ENCODE peak calls at places on chromosomes 7 and 10, in six cellular contexts. One of them, this sample, is unnamed.
A peak's percentile ranks its signal among the peaks of the same experiment; 100 is the strongest.

GRCh38 chr7:11831727-11832495 is at the start of gene THSD7A:
- DNase-seq in CD4-positive, alpha-beta memory T cell: peak; percentile 4
- DNase-seq in left lung: peak; percentile 34
- DNase-seq in cardiac muscle cell: peak; percentile 72
- DNase-seq in naive thymus-derived CD4-positive, alpha-beta T cell: no peak
- DNase-seq in Caco-2: peak; percentile 31
- DNase-seq in this sample: no peak

GRCh38 chr10:78973901-78974408 is 94.8 kb upstream of the ZMIZ1 start:
- DNase-seq in Caco-2: no peak
- DNase-seq in cardiac muscle cell: peak; percentile 89
- DNase-seq in naive thymus-derived CD4-positive, alpha-beta T cell: peak; percentile 23
- DNase-seq in CD4-positive, alpha-beta memory T cell: peak; percentile 23
- DNase-seq in left lung: peak; percentile 83
- DNase-seq in this sample: peak; percentile 92

GRCh38 chr10:92242910-92243671 is 47.8 kb downstream of the CPEB3 start:
- DNase-seq in naive thymus-derived CD4-positive, alpha-beta T cell: peak; percentile 51
- DNase-seq in left lung: peak; percentile 70
- DNase-seq in cardiac muscle cell: peak; percentile 78
- DNase-seq in Caco-2: peak; percentile 52
- DNase-seq in CD4-positive, alpha-beta memory T cell: peak; percentile 39
- DNase-seq in this sample: peak; percentile 57

GRCh38 chr7:24981544-24981951 is 1.6 kb upstream of the OSBPL3 start:
- DNase-seq in left lung: peak; percentile 60
- DNase-seq in naive thymus-derived CD4-positive, alpha-beta T cell: peak; percentile 49
- DNase-seq in cardiac muscle cell: peak; percentile 38
- DNase-seq in Caco-2: peak; percentile 70
- DNase-seq in CD4-positive, alpha-beta memory T cell: peak; percentile 50
- DNase-seq in this sample: peak; percentile 74

GRCh38 chr7:486216-486743 is 33.4 kb downstream of the PDGFA start:
- DNase-seq in CD4-positive, alpha-beta memory T cell: no peak
- DNase-seq in Caco-2: no peak
- DNase-seq in left lung: no peak
- DNase-seq in naive thymus-derived CD4-positive, alpha-beta T cell: no peak
- DNase-seq in cardiac muscle cell: no peak
- DNase-seq in this sample: peak; percentile 19

GRCh38 chr7:82477733-82478515 is 34.3 kb upstream of the CACNA2D1 start:
- DNase-seq in left lung: no peak
- DNase-seq in Caco-2: no peak
- DNase-seq in naive thymus-derived CD4-positive, alpha-beta T cell: no peak
- DNase-seq in CD4-positive, alpha-beta memory T cell: no peak
- DNase-seq in cardiac muscle cell: no peak
- DNase-seq in this sample: no peak

GRCh38 chr7:101232141-101232821 is 5.3 kb downstream of the CLDN15 start:
- DNase-seq in naive thymus-derived CD4-positive, alpha-beta T cell: no peak
- DNase-seq in CD4-positive, alpha-beta memory T cell: no peak
- DNase-seq in cardiac muscle cell: no peak
- DNase-seq in left lung: peak; percentile 71
- DNase-seq in Caco-2: peak; percentile 90
- DNase-seq in this sample: no peak

GRCh38 chr10:49138361-49138891 is 4.6 kb upstream of the FAM170B start:
- DNase-seq in cardiac muscle cell: peak; percentile 23
- DNase-seq in left lung: peak; percentile 70
- DNase-seq in CD4-positive, alpha-beta memory T cell: no peak
- DNase-seq in Caco-2: no peak
- DNase-seq in naive thymus-derived CD4-positive, alpha-beta T cell: no peak
- DNase-seq in this sample: peak; percentile 65

GRCh38 chr10:11035318-11035920 is 17.7 kb downstream of the CELF2 start:
- DNase-seq in cardiac muscle cell: peak; percentile 78
- DNase-seq in naive thymus-derived CD4-positive, alpha-beta T cell: no peak
- DNase-seq in Caco-2: no peak
- DNase-seq in CD4-positive, alpha-beta memory T cell: no peak
- DNase-seq in left lung: no peak
- DNase-seq in this sample: no peak

GRCh38 chr7:105810556-105810955 is 65.8 kb downstream of the ATXN7L1 start:
- DNase-seq in naive thymus-derived CD4-positive, alpha-beta T cell: no peak
- DNase-seq in Caco-2: no peak
- DNase-seq in left lung: no peak
- DNase-seq in CD4-positive, alpha-beta memory T cell: no peak
- DNase-seq in cardiac muscle cell: no peak
- DNase-seq in this sample: no peak

GRCh38 chr7:6130007-6130587 is 98.9 kb downstream of the ANKRD61 start:
- DNase-seq in Caco-2: no peak
- DNase-seq in cardiac muscle cell: no peak
- DNase-seq in CD4-positive, alpha-beta memory T cell: no peak
- DNase-seq in naive thymus-derived CD4-positive, alpha-beta T cell: no peak
- DNase-seq in left lung: no peak
- DNase-seq in this sample: no peak

GRCh38 chr10:116763440-116763839 is 21.1 kb upstream of the HSPA12A start:
- DNase-seq in naive thymus-derived CD4-positive, alpha-beta T cell: no peak
- DNase-seq in CD4-positive, alpha-beta memory T cell: no peak
- DNase-seq in cardiac muscle cell: no peak
- DNase-seq in Caco-2: no peak
- DNase-seq in left lung: no peak
- DNase-seq in this sample: no peak

GRCh38 chr7:88226886-88227516 is 7.2 kb upstream of the SRI start:
- DNase-seq in CD4-positive, alpha-beta memory T cell: no peak
- DNase-seq in Caco-2: peak; percentile 85
- DNase-seq in cardiac muscle cell: peak; percentile 77
- DNase-seq in left lung: peak; percentile 67
- DNase-seq in naive thymus-derived CD4-positive, alpha-beta T cell: no peak
- DNase-seq in this sample: no peak

GRCh38 chr10:90193240-90193985 is 492.0 kb downstream of the KIF20B start:
- DNase-seq in CD4-positive, alpha-beta memory T cell: no peak
- DNase-seq in left lung: no peak
- DNase-seq in naive thymus-derived CD4-positive, alpha-beta T cell: no peak
- DNase-seq in cardiac muscle cell: peak; percentile 88
- DNase-seq in Caco-2: no peak
- DNase-seq in this sample: no peak
- H3K4me3 ChIP-seq in CD4-positive, alpha-beta memory T cell: no peak overlapping the region
- H3K4me3 ChIP-seq in left lung: no peak overlapping the region
- H3K4me3 ChIP-seq in naive thymus-derived CD4-positive, alpha-beta T cell: no peak overlapping the region
- H3K4me3 ChIP-seq in cardiac muscle cell: no peak overlapping the region
- H3K4me3 ChIP-seq in Caco-2: no peak overlapping the region
- H3K4me3 ChIP-seq in this sample: no peak overlapping the region

GRCh38 chr7:157152391-157152937 is 13.7 kb downstream of the UBE3C start:
- DNase-seq in naive thymus-derived CD4-positive, alpha-beta T cell: no peak
- DNase-seq in cardiac muscle cell: no peak
- DNase-seq in left lung: no peak
- DNase-seq in Caco-2: no peak
- DNase-seq in CD4-positive, alpha-beta memory T cell: no peak
- DNase-seq in this sample: no peak

GRCh38 chr7:157149317-157149716 is 10.6 kb downstream of the UBE3C start:
- DNase-seq in Caco-2: no peak
- DNase-seq in left lung: no peak
- DNase-seq in CD4-positive, alpha-beta memory T cell: no peak
- DNase-seq in cardiac muscle cell: no peak
- DNase-seq in naive thymus-derived CD4-positive, alpha-beta T cell: no peak
- DNase-seq in this sample: no peak

GRCh38 chr7:157153260-157153659 is 14.5 kb downstream of the UBE3C start:
- DNase-seq in cardiac muscle cell: no peak
- DNase-seq in naive thymus-derived CD4-positive, alpha-beta T cell: no peak
- DNase-seq in CD4-positive, alpha-beta memory T cell: no peak
- DNase-seq in left lung: no peak
- DNase-seq in Caco-2: no peak
- DNase-seq in this sample: no peak

GRCh38 chr7:157151626-157152339 is 13.1 kb downstream of the UBE3C start:
- DNase-seq in left lung: no peak
- DNase-seq in cardiac muscle cell: no peak
- DNase-seq in CD4-positive, alpha-beta memory T cell: no peak
- DNase-seq in naive thymus-derived CD4-positive, alpha-beta T cell: no peak
- DNase-seq in Caco-2: no peak
- DNase-seq in this sample: no peak

DNA sequence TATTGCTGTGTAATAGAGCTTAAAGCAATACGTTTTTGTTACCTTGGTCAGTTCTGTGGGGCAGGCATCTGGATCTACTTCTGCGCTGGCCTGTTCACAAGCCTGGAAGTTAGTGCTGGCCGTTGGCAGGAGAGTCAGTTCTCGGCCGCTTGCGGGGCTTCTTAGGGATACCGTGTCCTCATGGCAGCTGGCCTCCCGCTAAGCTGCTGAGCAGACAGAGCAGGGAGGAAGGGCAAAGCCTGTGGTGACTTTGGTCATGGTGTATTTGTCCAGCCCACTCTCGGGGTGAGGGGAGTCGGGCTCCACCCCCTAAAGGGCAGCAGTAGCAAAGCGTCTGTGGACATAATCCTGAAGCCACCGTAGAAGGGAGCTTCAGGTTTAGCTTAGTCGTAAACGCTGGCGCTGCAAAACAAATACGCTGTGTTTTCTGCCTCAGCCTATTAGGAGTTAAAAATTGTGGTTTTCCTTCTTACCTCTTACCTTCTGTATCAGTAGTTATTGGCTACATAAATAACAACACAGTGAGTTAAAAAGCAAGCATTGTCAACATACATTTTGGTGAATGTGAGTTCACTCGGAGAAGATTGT is 12.2 kb downstream of the UBE3C start:
- DNase-seq in CD4-positive, alpha-beta memory T cell: no peak
- DNase-seq in Caco-2: no peak
- DNase-seq in left lung: no peak
- DNase-seq in cardiac muscle cell: peak; percentile 56
- DNase-seq in naive thymus-derived CD4-positive, alpha-beta T cell: no peak
- DNase-seq in this sample: no peak
- H3K36me3 ChIP-seq in CD4-positive, alpha-beta memory T cell: no peaks in the 10 kb centered on the region
- H3K36me3 ChIP-seq in Caco-2: no peaks in the 10 kb centered on the region
- H3K36me3 ChIP-seq in left lung: no peaks in the 10 kb centered on the region
- H3K36me3 ChIP-seq in cardiac muscle cell: no peaks in the 10 kb centered on the region
- H3K36me3 ChIP-seq in naive thymus-derived CD4-positive, alpha-beta T cell: no peaks in the 10 kb centered on the region
- H3K36me3 ChIP-seq in this sample: no peaks in the 10 kb centered on the region

GRCh38 chr10:103019426-103019825 is 101.3 kb downstream of the CNNM2 start:
- DNase-seq in CD4-positive, alpha-beta memory T cell: no peak
- DNase-seq in naive thymus-derived CD4-positive, alpha-beta T cell: no peak
- DNase-seq in left lung: no peak
- DNase-seq in cardiac muscle cell: no peak
- DNase-seq in Caco-2: no peak
- DNase-seq in this sample: no peak

GRCh38 chr10:103025696-103026095 is 107.6 kb downstream of the CNNM2 start:
- DNase-seq in naive thymus-derived CD4-positive, alpha-beta T cell: no peak
- DNase-seq in cardiac muscle cell: no peak
- DNase-seq in left lung: no peak
- DNase-seq in Caco-2: no peak
- DNase-seq in CD4-positive, alpha-beta memory T cell: no peak
- DNase-seq in this sample: no peak

GRCh38 chr10:103021150-103021896 is 103.2 kb downstream of the CNNM2 start:
- DNase-seq in CD4-positive, alpha-beta memory T cell: no peak
- DNase-seq in left lung: no peak
- DNase-seq in naive thymus-derived CD4-positive, alpha-beta T cell: no peak
- DNase-seq in Caco-2: no peak
- DNase-seq in cardiac muscle cell: no peak
- DNase-seq in this sample: no peak

DNA sequence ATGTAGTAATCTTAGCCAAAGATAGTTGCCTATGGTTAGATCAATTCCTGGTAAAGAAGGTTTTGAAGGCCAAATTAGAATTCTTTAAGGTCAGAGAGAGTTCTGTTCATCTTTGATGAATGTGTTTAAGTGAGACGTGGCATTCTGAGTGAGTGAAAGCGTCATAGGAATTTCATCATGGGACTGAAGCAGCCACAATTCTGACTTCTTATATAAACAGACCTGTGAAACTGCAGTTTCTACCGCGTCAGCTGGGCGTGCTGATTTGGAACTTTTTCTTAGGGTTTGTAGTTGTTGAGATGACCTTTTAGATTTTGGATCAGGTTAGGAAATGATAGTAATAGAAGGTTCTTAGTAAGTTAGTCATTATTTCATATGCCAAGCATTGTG is 103.8 kb downstream of the CNNM2 start:
- DNase-seq in Caco-2: no peak
- DNase-seq in cardiac muscle cell: peak; percentile 21
- DNase-seq in CD4-positive, alpha-beta memory T cell: no peak
- DNase-seq in left lung: no peak
- DNase-seq in naive thymus-derived CD4-positive, alpha-beta T cell: no peak
- DNase-seq in this sample: peak; percentile 49
- H3K4me3 ChIP-seq in Caco-2: no peak overlapping the region
- H3K4me3 ChIP-seq in cardiac muscle cell: no peak overlapping the region
- H3K4me3 ChIP-seq in CD4-positive, alpha-beta memory T cell: no peak overlapping the region
- H3K4me3 ChIP-seq in left lung: no peak overlapping the region
- H3K4me3 ChIP-seq in naive thymus-derived CD4-positive, alpha-beta T cell: no peak overlapping the region
- H3K4me3 ChIP-seq in this sample: no peak overlapping the region

DNA sequence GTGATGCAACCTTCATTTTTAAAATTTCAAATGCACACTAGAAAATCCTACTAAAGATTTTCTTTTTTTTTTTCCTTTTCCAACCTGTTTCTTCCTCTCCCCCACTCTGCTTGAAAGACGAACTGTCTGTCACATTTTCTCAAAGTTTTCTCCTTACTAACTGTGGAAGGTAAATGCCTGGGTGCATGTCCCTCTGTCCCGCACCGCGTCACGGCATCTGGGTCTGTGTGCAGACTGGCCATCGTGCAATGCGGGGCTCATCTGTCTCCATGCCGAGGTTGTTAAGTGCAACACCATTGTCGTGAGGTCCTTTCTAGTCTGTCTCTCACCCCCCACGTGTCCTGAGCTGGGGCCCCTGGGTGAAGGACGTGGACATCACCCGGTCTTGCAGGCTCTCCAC is 28.4 kb downstream of the PFKFB3 start:
- DNase-seq in left lung: no peak
- DNase-seq in CD4-positive, alpha-beta memory T cell: no peak
- DNase-seq in cardiac muscle cell: no peak
- DNase-seq in naive thymus-derived CD4-positive, alpha-beta T cell: no peak
- DNase-seq in Caco-2: no peak
- DNase-seq in this sample: no peak
- H3K36me3 ChIP-seq in left lung: no peaks in the 10 kb centered on the region
- H3K36me3 ChIP-seq in CD4-positive, alpha-beta memory T cell: peaks cover 23% of the 10 kb centered on the region
- H3K36me3 ChIP-seq in cardiac muscle cell: peaks cover 75% of the 10 kb centered on the region
- H3K36me3 ChIP-seq in naive thymus-derived CD4-positive, alpha-beta T cell: no peaks in the 10 kb centered on the region
- H3K36me3 ChIP-seq in Caco-2: peaks cover 2% of the 10 kb centered on the region
- H3K36me3 ChIP-seq in this sample: peaks cover 10% of the 10 kb centered on the region

GRCh38 chr10:8049874-8050560 is 4.5 kb upstream of the GATA3 start:
- DNase-seq in naive thymus-derived CD4-positive, alpha-beta T cell: no peak
- DNase-seq in CD4-positive, alpha-beta memory T cell: peak; percentile 16
- DNase-seq in left lung: no peak
- DNase-seq in cardiac muscle cell: no peak
- DNase-seq in Caco-2: no peak
- DNase-seq in this sample: peak; percentile 67

GRCh38 chr10:8049151-8049873 is 5.2 kb upstream of the GATA3 start:
- DNase-seq in left lung: no peak
- DNase-seq in Caco-2: peak; percentile 79
- DNase-seq in cardiac muscle cell: no peak
- DNase-seq in CD4-positive, alpha-beta memory T cell: peak; percentile 19
- DNase-seq in naive thymus-derived CD4-positive, alpha-beta T cell: peak; percentile 31
- DNase-seq in this sample: no peak

GRCh38 chr10:8051851-8052257 is 2.6 kb upstream of the GATA3 start:
- DNase-seq in naive thymus-derived CD4-positive, alpha-beta T cell: no peak
- DNase-seq in Caco-2: no peak
- DNase-seq in left lung: no peak
- DNase-seq in cardiac muscle cell: no peak
- DNase-seq in CD4-positive, alpha-beta memory T cell: no peak
- DNase-seq in this sample: no peak

GRCh38 chr10:8051109-8051781 is 3.2 kb upstream of the GATA3 start:
- DNase-seq in left lung: no peak
- DNase-seq in Caco-2: no peak
- DNase-seq in naive thymus-derived CD4-positive, alpha-beta T cell: peak; percentile 46
- DNase-seq in CD4-positive, alpha-beta memory T cell: peak; percentile 26
- DNase-seq in cardiac muscle cell: no peak
- DNase-seq in this sample: no peak

GRCh38 chr10:8050561-8051108 is 3.9 kb upstream of the GATA3 start:
- DNase-seq in CD4-positive, alpha-beta memory T cell: peak; percentile 50
- DNase-seq in left lung: no peak
- DNase-seq in Caco-2: peak; percentile 98
- DNase-seq in naive thymus-derived CD4-positive, alpha-beta T cell: peak; percentile 56
- DNase-seq in cardiac muscle cell: peak; percentile 62
- DNase-seq in this sample: no peak
- H3K4me3 ChIP-seq in CD4-positive, alpha-beta memory T cell: no peak overlapping the region
- H3K4me3 ChIP-seq in left lung: peak overlapping the region; percentile 27
- H3K4me3 ChIP-seq in Caco-2: peak overlapping the region; percentile 39
- H3K4me3 ChIP-seq in naive thymus-derived CD4-positive, alpha-beta T cell: peak overlapping the region; percentile 38
- H3K4me3 ChIP-seq in cardiac muscle cell: peak overlapping the region; percentile 38
- H3K4me3 ChIP-seq in this sample: peak overlapping the region; percentile 35

GRCh38 chr10:5765617-5766016 is 47.6 kb downstream of the GDI2 start:
- DNase-seq in cardiac muscle cell: no peak
- DNase-seq in naive thymus-derived CD4-positive, alpha-beta T cell: no peak
- DNase-seq in left lung: no peak
- DNase-seq in CD4-positive, alpha-beta memory T cell: no peak
- DNase-seq in Caco-2: no peak
- DNase-seq in this sample: no peak
- H3K36me3 ChIP-seq in cardiac muscle cell: peaks cover 64% of the 10 kb centered on the region
- H3K36me3 ChIP-seq in naive thymus-derived CD4-positive, alpha-beta T cell: peaks cover 48% of the 10 kb centered on the region
- H3K36me3 ChIP-seq in left lung: no peaks in the 10 kb centered on the region
- H3K36me3 ChIP-seq in CD4-positive, alpha-beta memory T cell: peaks cover 54% of the 10 kb centered on the region
- H3K36me3 ChIP-seq in Caco-2: peaks cover 15% of the 10 kb centered on the region
- H3K36me3 ChIP-seq in this sample: peaks cover 10% of the 10 kb centered on the region